ENCODE peak calls at places on chromosomes 13 and 19, in six cellular contexts. J is kidney epithelial cell, T is small intestine, K is NCI-H460, N is ELR, U is C1 segment of cervical spinal cord. D is an unnamed sample.
A peak's percentile ranks its signal among the peaks of the same experiment; 100 is the strongest.

GRCh38 chr13:90171649-90172048 is 1175.8 kb upstream of the MIR17HG start:
- DNase-seq in J (no peak), T (no peak), K (no peak), N (no peak), U (no peak), D (no peak)

GRCh38 chr19:48556163-48556562 is 4.2 kb downstream of the SULT2B1 start:
- DNase-seq in J (no peak), T (peak; percentile 88), K (peak; percentile 56), N (peak; percentile 80), U (no peak), D (peak; percentile 61)

GRCh38 chr13:48222358-48223015 is 10.5 kb upstream of the ITM2B start:
- DNase-seq in J (no peak), T (peak; percentile 60), K (no peak), N (peak; percentile 32), U (no peak), D (peak; percentile 19)

GRCh38 chr19:46101293-46101692 is 23.2 kb downstream of the IGFL3 start:
- DNase-seq in J (no peak), T (peak; percentile 5), K (no peak), N (no peak), U (no peak), D (no peak)

GRCh38 chr19:4811328-4812131 is 20.0 kb downstream of the TICAM1 start:
- DNase-seq in J (no peak), T (peak; percentile 74), K (peak; percentile 64), N (peak; percentile 78), U (peak; percentile 55), D (peak; percentile 90)

GRCh38 chr13:30659980-30660379 is 42.3 kb downstream of the USPL1 start:
- DNase-seq in J (no peak), T (no peak), K (no peak), N (no peak), U (no peak), D (no peak)

GRCh38 chr19:51772977-51773376 is 12.0 kb downstream of the FPR2 start:
- DNase-seq in J (no peak), T (no peak), K (no peak), N (no peak), U (no peak), D (no peak)

GRCh38 chr13:65336106-65336603 is 1894.0 kb downstream of the PCDH9 start:
- DNase-seq in J (no peak), T (no peak), K (no peak), N (no peak), U (no peak), D (no peak)

GRCh38 chr19:18098891-18099622 is 1.5 kb downstream of the MAST3 start:
- DNase-seq in J (no peak), T (no peak), K (no peak), N (no peak), U (no peak), D (peak; percentile 60)

GRCh38 chr13:97921146-97921776 is 32.2 kb upstream of the IPO5 start:
- DNase-seq in J (no peak), T (no peak), K (no peak), N (peak; percentile 11), U (no peak), D (no peak)

GRCh38 chr19:41868120-41868988 is 8.3 kb downstream of the RPS19 start:
- DNase-seq in J (no peak), T (peak; percentile 89), K (no peak), N (no peak), U (no peak), D (peak; percentile 37)

GRCh38 chr13:43136940-43137574 is 113.7 kb downstream of the DNAJC15 start:
- DNase-seq in J (no peak), T (no peak), K (no peak), N (no peak), U (no peak), D (no peak)

GRCh38 chr13:80022146-80022545 is 318.8 kb downstream of the SPRY2 start:
- DNase-seq in J (no peak), T (no peak), K (no peak), N (no peak), U (no peak), D (no peak)

GRCh38 chr19:27765397-27765796 is 1447.6 kb downstream of the UQCRFS1 start:
- DNase-seq in J (no peak), T (no peak), K (no peak), N (no peak), U (no peak), D (no peak)

GRCh38 chr13:39676315-39676876 is 20.9 kb downstream of the COG6 start:
- DNase-seq in J (no peak), T (peak; percentile 57), K (peak; percentile 20), N (peak; percentile 76), U (no peak), D (no peak)

GRCh38 chr19:45253396-45254027 is 2.4 kb downstream of the MARK4 start:
- DNase-seq in J (peak; percentile 21), T (no peak), K (no peak), N (peak; percentile 24), U (no peak), D (no peak)

GRCh38 chr19:35154535-35155406 is at the start of gene FXYD5:
- DNase-seq in J (no peak), T (peak; percentile 35), K (peak; percentile 30), N (peak; percentile 85), U (no peak), D (peak; percentile 77)

GRCh38 chr13:46893820-46894533 is 2.9 kb downstream of the HTR2A start:
- DNase-seq in J (peak; percentile 4), T (peak; percentile 23), K (peak; percentile 14), N (peak; percentile 54), U (peak; percentile 62), D (peak; percentile 66)

GRCh38 chr13:113621046-113621445 is 36.5 kb downstream of the TFDP1 start:
- DNase-seq in J (no peak), T (no peak), K (no peak), N (no peak), U (no peak), D (no peak)

GRCh38 chr19:12864721-12865715 is 16.2 kb downstream of the DNASE2 start:
- DNase-seq in J (no peak), T (peak; percentile 46), K (no peak), N (no peak), U (no peak), D (peak; percentile 44)

GRCh38 chr13:52738719-52739467 is 727 bp downstream of the CNMD start:
- DNase-seq in J (no peak), T (no peak), K (no peak), N (peak; percentile 3), U (peak; percentile 24), D (no peak)

GRCh38 chr13:32320528-32320927 is 5.2 kb downstream of the BRCA2 start:
- DNase-seq in J (no peak), T (no peak), K (no peak), N (no peak), U (no peak), D (no peak)

GRCh38 chr13:35502456-35502855 is 26.0 kb upstream of the MAB21L1 start:
- DNase-seq in J (no peak), T (no peak), K (no peak), N (no peak), U (no peak), D (no peak)

GRCh38 chr13:60261432-60262351 is 98.0 kb upstream of the DIAPH3 start:
- DNase-seq in J (no peak), T (no peak), K (no peak), N (no peak), U (no peak), D (no peak)

GRCh38 chr13:97386832-97387486 is 47.0 kb upstream of the RAP2A start:
- DNase-seq in J (no peak), T (no peak), K (no peak), N (no peak), U (no peak), D (peak; percentile 26)

GRCh38 chr19:18263324-18264215 is 10.7 kb downstream of the IQCN start:
- DNase-seq in J (no peak), T (no peak), K (no peak), N (no peak), U (no peak), D (no peak)

GRCh38 chr13:40974460-40975407 is 44.4 kb downstream of the ELF1 start:
- DNase-seq in J (peak; percentile 58), T (peak; percentile 90), K (peak; percentile 32), N (peak; percentile 54), U (no peak), D (peak; percentile 20)

GRCh38 chr19:7793493-7793892 is 30.4 kb downstream of the CLEC4M start:
- DNase-seq in J (no peak), T (no peak), K (no peak), N (no peak), U (no peak), D (no peak)

GRCh38 chr13:30338331-30338851 is 31.0 kb upstream of the KATNAL1 start:
- DNase-seq in J (no peak), T (no peak), K (no peak), N (peak; percentile 68), U (no peak), D (no peak)

GRCh38 chr19:42325896-42326771 is 699 bp downstream of the MEGF8 start:
- DNase-seq in J (no peak), T (no peak), K (no peak), N (peak; percentile 28), U (peak; percentile 55), D (no peak)

GRCh38 chr19:19427935-19428334 is 22.5 kb downstream of the GATAD2A start:
- DNase-seq in J (no peak), T (no peak), K (no peak), N (no peak), U (no peak), D (no peak)

GRCh38 chr13:89066868-89067466 is 1395.8 kb downstream of the SLITRK5 start:
- DNase-seq in J (peak; percentile 14), T (peak; percentile 49), K (peak; percentile 69), N (peak; percentile 77), U (no peak), D (peak; percentile 12)